ENCODE peak calls at places on chromosomes 7 and 10, in four cellular contexts. W is non-pigmented ciliary epithelial cell, O is NCI-H1092, X is RPMI7951. C is an unnamed sample.

GRCh38 chr7:303425-303824 is 13.5 kb downstream of the FOXL3 start:
- DNase-seq in O (no peak), W (no peak), X (no peak), C (no peak)

GRCh38 chr10:86661161-86662025 is 6.9 kb upstream of the LDB3 start:
- DNase-seq in X (no peak), W (no peak), O (no peak), C (no peak)

GRCh38 chr10:8811201-8811600 is 756.7 kb downstream of the GATA3 start:
- DNase-seq in O (no peak), X (no peak), W (no peak), C (no peak)

GRCh38 chr10:125779403-125780327 is 4.0 kb upstream of the MMP21 start:
- DNase-seq in O (no peak), X (no peak), W (no peak), C (no peak)

GRCh38 chr7:107045195-107045960 is 873 bp downstream of the PRKAR2B start:
- DNase-seq in W (no peak), O (no peak), X (peak), C (no peak)

GRCh38 chr10:110850990-110851389 is 20.7 kb upstream of the PDCD4 start:
- DNase-seq in X (peak), O (no peak), W (no peak), C (no peak)

GRCh38 chr10:114167985-114168384 is 6.0 kb downstream of the CCDC186 start:
- DNase-seq in X (no peak), O (no peak), W (no peak), C (no peak)

GRCh38 chr7:2037805-2038635 is 194.7 kb downstream of the MAD1L1 start:
- DNase-seq in W (no peak), X (no peak), O (no peak), C (peak)

GRCh38 chr7:128164061-128164954 is 76.8 kb upstream of the LEP start:
- DNase-seq in O (no peak), X (peak), W (peak), C (no peak)

GRCh38 chr10:59865101-59865500 is 41.3 kb downstream of the CCDC6 start:
- DNase-seq in X (no peak), O (no peak), W (no peak), C (no peak)

GRCh38 chr10:78800535-78801320 is 268.0 kb upstream of the ZMIZ1 start:
- DNase-seq in W (no peak), X (no peak), O (no peak), C (no peak)

GRCh38 chr10:80165173-80165572 is 32.6 kb downstream of the PLAC9 start:
- DNase-seq in O (no peak), X (peak), W (no peak), C (no peak)

GRCh38 chr10:72037266-72037665 is 51.1 kb downstream of the SPOCK2 start:
- DNase-seq in O (no peak), W (no peak), X (no peak), C (no peak)

GRCh38 chr10:71848325-71849277 is 2.5 kb downstream of the PSAP start:
- DNase-seq in O (no peak), W (no peak), X (no peak), C (no peak)

GRCh38 chr7:128227246-128227645 is 13.8 kb upstream of the LEP start:
- DNase-seq in O (no peak), W (no peak), X (no peak), C (no peak)

GRCh38 chr10:23171232-23171876 is 20.8 kb upstream of the PTF1A start:
- DNase-seq in O (no peak), X (peak), W (no peak), C (no peak)

GRCh38 chr10:93334901-93335312 is 147.2 kb downstream of the MYOF start:
- DNase-seq in O (no peak), W (no peak), X (peak), C (no peak)

GRCh38 chr10:63614371-63614891 is 93.2 kb downstream of the REEP3 start:
- DNase-seq in O (peak), X (no peak), W (no peak), C (no peak)

GRCh38 chr7:82410461-82410860 is 33.1 kb downstream of the CACNA2D1 start:
- DNase-seq in W (no peak), X (no peak), O (no peak), C (no peak)

GRCh38 chr10:101745074-101745690 is 30.7 kb downstream of the FGF8 start:
- DNase-seq in O (no peak), W (no peak), X (no peak), C (no peak)

GRCh38 chr7:41116337-41116736 is 586.6 kb downstream of the INHBA start:
- DNase-seq in X (peak), W (no peak), O (no peak), C (no peak)

GRCh38 chr10:133163889-133164815 is 4.1 kb downstream of the KNDC1 start:
- DNase-seq in O (no peak), W (no peak), X (no peak), C (no peak)

GRCh38 chr10:78533093-78533492 is 499.4 kb downstream of the RPS24 start:
- DNase-seq in W (no peak), O (no peak), X (no peak), C (no peak)

GRCh38 chr7:154289119-154289518 is 236.9 kb downstream of the DPP6 start:
- DNase-seq in W (no peak), X (no peak), O (no peak), C (no peak)

GRCh38 chr10:97169911-97170693 is 15.7 kb downstream of the SLIT1 start:
- DNase-seq in O (no peak), W (no peak), X (no peak), C (no peak)

GRCh38 chr7:119270644-119271043 is 1002.3 kb upstream of the KCND2 start:
- DNase-seq in W (no peak), O (no peak), X (no peak), C (no peak)

GRCh38 chr10:131496351-131497052 is 185.0 kb upstream of the TCERG1L start:
- DNase-seq in O (no peak), X (no peak), W (no peak), C (no peak)

GRCh38 chr7:25522727-25523126 is 294.4 kb upstream of the NPVF start:
- DNase-seq in X (no peak), O (no peak), W (no peak), C (no peak)

GRCh38 chr10:28072573-28072972 is 73.7 kb upstream of the ODAD2 start:
- DNase-seq in X (peak), O (no peak), W (no peak), C (no peak)

GRCh38 chr10:47025540-47026300 is 114.5 kb downstream of the PTPN20 start:
- DNase-seq in X (peak), W (no peak), O (no peak), C (peak)

GRCh38 chr7:21507627-21508343 is 35.1 kb upstream of the DNAH11 start:
- DNase-seq in X (peak), O (no peak), W (peak), C (no peak)

GRCh38 chr10:61986788-61987187 is 85.3 kb downstream of the ARID5B start:
- DNase-seq in O (no peak), X (no peak), W (no peak), C (no peak)

GRCh38 chr7:132176719-132177118 is 399.6 kb downstream of the PLXNA4 start:
- DNase-seq in W (no peak), X (no peak), O (no peak), C (no peak)

GRCh38 chr10:123262456-123262855 is 108.3 kb downstream of the BUB3 start:
- DNase-seq in W (no peak), O (no peak), X (no peak), C (no peak)

GRCh38 chr10:22670796-22671195 is 43.6 kb downstream of the PIP4K2A start:
- DNase-seq in W (no peak), O (no peak), X (no peak), C (no peak)

GRCh38 chr7:50206521-50207250 is 97.8 kb upstream of the IKZF1 start:
- DNase-seq in X (no peak), W (no peak), O (no peak), C (peak)

GRCh38 chr10:28087675-28088351 is 88.9 kb upstream of the ODAD2 start:
- DNase-seq in O (no peak), X (peak), W (peak), C (no peak)

GRCh38 chr7:74542558-74543117 is 88.9 kb downstream of the GTF2IRD1 start:
- DNase-seq in X (no peak), W (no peak), O (peak), C (no peak)

C was measured in activated T-helper 2 cell treated with anti-CD3 and anti-CD28 coated beads, Interferon-gamma antibody, Interleukin-2, Interleukin-4, amounts not matched to agents 10 μg/mL and 5 μg/mL and 100 μg/mL, durations not matched to agents 14 hours and 24 hours and 36 hours.